ENCODE peak calls at places on chromosomes 4 and X, in eight cellular contexts. One of them, this sample, is unnamed.

GRCh38 chr4:90064196-90064595 is 63.0 kb upstream of the CCSER1 start:
- DNase-seq in suprapubic skin: no peak
- DNase-seq in sigmoid colon: no peak
- DNase-seq in HepG2: no peak
- DNase-seq in H1: no peak
- DNase-seq in transverse colon: no peak
- DNase-seq in upper lobe of left lung: no peak
- DNase-seq in K562: no peak
- DNase-seq in this sample: no peak

GRCh38 chr4:123246085-123246484 is 150.5 kb upstream of the SPRY1 start:
- DNase-seq in suprapubic skin: no peak
- DNase-seq in sigmoid colon: no peak
- DNase-seq in HepG2: no peak
- DNase-seq in H1: no peak
- DNase-seq in transverse colon: no peak
- DNase-seq in upper lobe of left lung: no peak
- DNase-seq in K562: no peak
- DNase-seq in this sample: no peak

GRCh38 chrX:45758319-45758718 is 557.6 kb upstream of the DIPK2B start:
- DNase-seq in suprapubic skin: no peak
- DNase-seq in sigmoid colon: no peak
- DNase-seq in HepG2: no peak
- DNase-seq in H1: no peak
- DNase-seq in transverse colon: peak
- DNase-seq in upper lobe of left lung: no peak
- DNase-seq in K562: no peak
- DNase-seq in this sample: no peak

GRCh38 chr4:145861331-145862318 is 77.0 kb downstream of the ZNF827 start:
- DNase-seq in suprapubic skin: no peak
- DNase-seq in sigmoid colon: no peak
- DNase-seq in HepG2: no peak
- DNase-seq in H1: no peak
- DNase-seq in transverse colon: no peak
- DNase-seq in upper lobe of left lung: no peak
- DNase-seq in K562: no peak
- DNase-seq in this sample: peak

GRCh38 chrX:150649096-150649870 is 43.9 kb upstream of the MTMR1 start:
- DNase-seq in suprapubic skin: no peak
- DNase-seq in sigmoid colon: peak
- DNase-seq in HepG2: no peak
- DNase-seq in H1: no peak
- DNase-seq in transverse colon: peak
- DNase-seq in upper lobe of left lung: no peak
- DNase-seq in K562: no peak
- DNase-seq in this sample: no peak

GRCh38 chr4:95293014-95293413 is 255.8 kb downstream of the UNC5C start:
- DNase-seq in suprapubic skin: no peak
- DNase-seq in sigmoid colon: no peak
- DNase-seq in HepG2: no peak
- DNase-seq in H1: no peak
- DNase-seq in transverse colon: no peak
- DNase-seq in upper lobe of left lung: no peak
- DNase-seq in K562: no peak
- DNase-seq in this sample: no peak

GRCh38 chr4:1250921-1251772 is 2.2 kb upstream of the CTBP1 start:
- DNase-seq in suprapubic skin: peak
- DNase-seq in sigmoid colon: no peak
- DNase-seq in HepG2: no peak
- DNase-seq in H1: no peak
- DNase-seq in transverse colon: no peak
- DNase-seq in upper lobe of left lung: peak
- DNase-seq in K562: no peak
- DNase-seq in this sample: no peak

GRCh38 chrX:39445336-39445735 is 644.1 kb downstream of the MID1IP1 start:
- DNase-seq in suprapubic skin: no peak
- DNase-seq in sigmoid colon: no peak
- DNase-seq in HepG2: no peak
- DNase-seq in H1: no peak
- DNase-seq in transverse colon: peak
- DNase-seq in upper lobe of left lung: no peak
- DNase-seq in K562: no peak
- DNase-seq in this sample: peak

GRCh38 chrX:71199252-71199651 is 23.8 kb upstream of the GJB1 start:
- DNase-seq in suprapubic skin: no peak
- DNase-seq in sigmoid colon: no peak
- DNase-seq in HepG2: no peak
- DNase-seq in H1: no peak
- DNase-seq in transverse colon: no peak
- DNase-seq in upper lobe of left lung: no peak
- DNase-seq in K562: no peak
- DNase-seq in this sample: no peak

GRCh38 chr4:180434131-180434895 is 1808.9 kb upstream of the TENM3 start:
- DNase-seq in suprapubic skin: no peak
- DNase-seq in sigmoid colon: no peak
- DNase-seq in HepG2: no peak
- DNase-seq in H1: no peak
- DNase-seq in transverse colon: no peak
- DNase-seq in upper lobe of left lung: no peak
- DNase-seq in K562: no peak
- DNase-seq in this sample: no peak

GRCh38 chrX:125205918-125206665 is 113.6 kb upstream of the TEX13C start:
- DNase-seq in suprapubic skin: no peak
- DNase-seq in sigmoid colon: peak
- DNase-seq in HepG2: no peak
- DNase-seq in H1: no peak
- DNase-seq in transverse colon: no peak
- DNase-seq in upper lobe of left lung: peak
- DNase-seq in K562: no peak
- DNase-seq in this sample: no peak

GRCh38 chr4:37905526-37906169 is 14.8 kb downstream of the TBC1D1 start:
- DNase-seq in suprapubic skin: no peak
- DNase-seq in sigmoid colon: no peak
- DNase-seq in HepG2: no peak
- DNase-seq in H1: no peak
- DNase-seq in transverse colon: no peak
- DNase-seq in upper lobe of left lung: no peak
- DNase-seq in K562: no peak
- DNase-seq in this sample: no peak

GRCh38 chr4:61200991-61201526 is 933 bp downstream of the ADGRL3 start:
- DNase-seq in suprapubic skin: no peak
- DNase-seq in sigmoid colon: no peak
- DNase-seq in HepG2: no peak
- DNase-seq in H1: no peak
- DNase-seq in transverse colon: no peak
- DNase-seq in upper lobe of left lung: no peak
- DNase-seq in K562: no peak
- DNase-seq in this sample: no peak

GRCh38 chr4:24054910-24055309 is 165.1 kb upstream of the PPARGC1A start:
- DNase-seq in suprapubic skin: no peak
- DNase-seq in sigmoid colon: no peak
- DNase-seq in HepG2: no peak
- DNase-seq in H1: no peak
- DNase-seq in transverse colon: no peak
- DNase-seq in upper lobe of left lung: no peak
- DNase-seq in K562: no peak
- DNase-seq in this sample: no peak

GRCh38 chr4:176432811-176433540 is 113.2 kb downstream of the SPCS3 start:
- DNase-seq in suprapubic skin: no peak
- DNase-seq in sigmoid colon: no peak
- DNase-seq in HepG2: no peak
- DNase-seq in H1: no peak
- DNase-seq in transverse colon: no peak
- DNase-seq in upper lobe of left lung: no peak
- DNase-seq in K562: no peak
- DNase-seq in this sample: no peak

GRCh38 chrX:56763556-56764152 is 34.6 kb downstream of the NBDY start:
- DNase-seq in suprapubic skin: no peak
- DNase-seq in sigmoid colon: peak
- DNase-seq in HepG2: peak
- DNase-seq in H1: no peak
- DNase-seq in transverse colon: peak
- DNase-seq in upper lobe of left lung: no peak
- DNase-seq in K562: no peak
- DNase-seq in this sample: peak

GRCh38 chrX:23312136-23312535 is 22.5 kb upstream of the PTCHD1 start:
- DNase-seq in suprapubic skin: no peak
- DNase-seq in sigmoid colon: no peak
- DNase-seq in HepG2: no peak
- DNase-seq in H1: no peak
- DNase-seq in transverse colon: no peak
- DNase-seq in upper lobe of left lung: no peak
- DNase-seq in K562: no peak
- DNase-seq in this sample: no peak

GRCh38 chrX:23317799-23318724 is 16.6 kb upstream of the PTCHD1 start:
- DNase-seq in suprapubic skin: no peak
- DNase-seq in sigmoid colon: no peak
- DNase-seq in HepG2: no peak
- DNase-seq in H1: no peak
- DNase-seq in transverse colon: peak
- DNase-seq in upper lobe of left lung: no peak
- DNase-seq in K562: peak
- DNase-seq in this sample: no peak
- TF ChIP-seq EP300 in suprapubic skin: no peak
- TF ChIP-seq EP300 in sigmoid colon: no peak
- TF ChIP-seq EP300 in HepG2: no peak
- TF ChIP-seq EP300 in H1: no peak
- TF ChIP-seq EP300 in transverse colon: no peak
- TF ChIP-seq EP300 in upper lobe of left lung: no peak
- TF ChIP-seq EP300 in K562: no peak
- TF ChIP-seq EP300 in this sample: no peak

GRCh38 chr4:6938237-6938636 is 28.6 kb downstream of the TBC1D14 start:
- DNase-seq in suprapubic skin: no peak
- DNase-seq in sigmoid colon: peak
- DNase-seq in HepG2: no peak
- DNase-seq in H1: no peak
- DNase-seq in transverse colon: no peak
- DNase-seq in upper lobe of left lung: no peak
- DNase-seq in K562: no peak
- DNase-seq in this sample: no peak
- TF ChIP-seq POLR2AphosphoS5 in suprapubic skin: no peak
- TF ChIP-seq POLR2AphosphoS5 in sigmoid colon: peak
- TF ChIP-seq POLR2AphosphoS5 in HepG2: no peak
- TF ChIP-seq POLR2AphosphoS5 in H1: no peak
- TF ChIP-seq POLR2AphosphoS5 in transverse colon: no peak
- TF ChIP-seq POLR2AphosphoS5 in upper lobe of left lung: no peak
- TF ChIP-seq POLR2AphosphoS5 in K562: no peak
- TF ChIP-seq POLR2AphosphoS5 in this sample: peak

DNA sequence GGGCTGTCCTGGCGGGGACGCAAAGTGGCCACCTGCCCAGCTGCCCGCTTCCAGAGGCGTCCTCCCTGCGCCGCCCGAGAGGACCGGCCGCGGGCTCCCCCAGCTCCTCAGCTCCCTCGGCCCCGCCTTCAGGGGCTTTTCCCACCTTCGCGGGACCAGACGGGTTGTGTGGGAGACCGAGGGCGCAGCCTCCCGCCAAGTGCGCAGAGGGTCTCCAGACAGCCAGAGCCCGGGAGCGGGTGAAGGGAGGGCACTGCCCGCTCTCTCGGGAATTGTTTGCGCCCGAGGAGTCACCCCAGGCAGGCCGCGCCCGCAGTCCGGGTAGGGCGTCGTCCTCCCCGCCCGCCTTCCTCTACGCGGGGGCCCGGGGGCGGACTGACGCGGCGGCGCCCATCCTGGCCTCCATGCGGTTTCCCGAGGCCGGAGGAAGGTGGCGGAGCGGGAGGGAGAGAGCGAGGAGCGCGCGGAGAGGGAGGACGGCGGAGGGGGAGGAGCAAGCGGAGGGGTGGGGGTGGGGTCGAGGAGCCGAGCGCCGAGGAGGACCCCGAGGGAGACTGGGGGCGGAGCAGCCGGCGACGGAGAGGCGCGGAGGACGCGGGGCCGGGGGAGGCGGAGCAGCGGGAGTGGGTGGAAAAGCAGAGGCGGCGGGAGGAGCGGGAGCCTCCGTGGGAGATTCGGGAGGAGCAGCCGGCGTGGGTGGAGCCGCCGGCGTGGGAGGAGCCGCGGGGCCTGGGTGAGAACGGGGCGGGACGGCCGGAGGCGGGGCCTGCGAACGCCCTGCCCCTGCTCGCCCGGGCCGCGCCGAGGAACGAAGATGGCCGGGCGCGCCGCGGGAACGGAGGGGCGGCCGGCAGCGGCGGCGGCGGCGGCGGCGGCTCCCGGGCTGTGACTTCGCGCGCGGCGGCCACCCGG is 47.6 kb downstream of the CLDN34 start:
- DNase-seq in suprapubic skin: peak
- DNase-seq in sigmoid colon: peak
- DNase-seq in HepG2: peak
- DNase-seq in H1: peak
- DNase-seq in transverse colon: peak
- DNase-seq in upper lobe of left lung: peak
- DNase-seq in K562: peak
- DNase-seq in this sample: peak
- TF ChIP-seq POLR2A in suprapubic skin: peak
- TF ChIP-seq POLR2A in sigmoid colon: no peak
- TF ChIP-seq POLR2A in HepG2: no peak
- TF ChIP-seq POLR2A in H1: no peak
- TF ChIP-seq POLR2A in transverse colon: peak
- TF ChIP-seq POLR2A in upper lobe of left lung: peak
- TF ChIP-seq POLR2A in K562: no peak
- TF ChIP-seq POLR2A in this sample: no peak

GRCh38 chr4:98162696-98163095 is 19.4 kb upstream of the STPG2 start:
- DNase-seq in suprapubic skin: no peak
- DNase-seq in sigmoid colon: no peak
- DNase-seq in HepG2: no peak
- DNase-seq in H1: no peak
- DNase-seq in transverse colon: no peak
- DNase-seq in upper lobe of left lung: no peak
- DNase-seq in K562: no peak
- DNase-seq in this sample: no peak
- TF ChIP-seq EP300 in suprapubic skin: no peak
- TF ChIP-seq EP300 in sigmoid colon: no peak
- TF ChIP-seq EP300 in HepG2: no peak
- TF ChIP-seq EP300 in H1: no peak
- TF ChIP-seq EP300 in transverse colon: no peak
- TF ChIP-seq EP300 in upper lobe of left lung: no peak
- TF ChIP-seq EP300 in K562: no peak
- TF ChIP-seq EP300 in this sample: no peak

DNA sequence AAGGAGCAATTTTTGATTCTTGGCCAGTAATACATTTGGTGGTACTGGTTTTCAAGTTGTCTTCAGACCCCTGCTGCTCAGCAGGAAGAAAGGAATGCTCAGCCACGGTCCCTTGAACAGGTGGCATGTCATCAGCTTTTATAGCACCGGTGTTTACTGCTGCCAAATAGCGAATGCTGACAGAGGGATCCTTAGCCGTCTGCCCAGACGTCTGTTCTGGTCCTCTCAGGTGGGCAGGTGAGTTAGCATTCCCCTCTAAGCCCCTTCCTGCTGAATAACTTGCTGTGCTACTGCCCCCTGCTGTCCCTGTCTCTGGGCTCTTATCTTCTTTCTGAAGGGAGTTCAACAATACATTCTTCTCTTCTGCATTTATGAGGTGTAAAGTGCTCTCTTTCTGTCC is 28.4 kb downstream of the BOD1L1 start:
- DNase-seq in suprapubic skin: no peak
- DNase-seq in sigmoid colon: no peak
- DNase-seq in HepG2: no peak
- DNase-seq in H1: peak
- DNase-seq in transverse colon: no peak
- DNase-seq in upper lobe of left lung: no peak
- DNase-seq in K562: no peak
- DNase-seq in this sample: no peak
- TF ChIP-seq POLR2AphosphoS5 in suprapubic skin: no peak
- TF ChIP-seq POLR2AphosphoS5 in sigmoid colon: no peak
- TF ChIP-seq POLR2AphosphoS5 in HepG2: no peak
- TF ChIP-seq POLR2AphosphoS5 in H1: no peak
- TF ChIP-seq POLR2AphosphoS5 in transverse colon: no peak
- TF ChIP-seq POLR2AphosphoS5 in upper lobe of left lung: no peak
- TF ChIP-seq POLR2AphosphoS5 in K562: no peak
- TF ChIP-seq POLR2AphosphoS5 in this sample: no peak